ENCODE peak calls at places on chromosomes 7 and 10, in six cellular contexts. S is H9, K is IMR-90, U is neuronal stem cell, A is H1, I is trophoblast cell. Q is an unnamed sample. For H3K9me3, the result is how much of the 10 kb centered on the place peaks cover.

GRCh38 chr7:92354214-92354613 is 93.1 kb upstream of the GATAD1 start:
- DNase-seq in S (no peak), K (no peak), U (no peak), A (no peak), I (no peak), Q (no peak)

GRCh38 chr10:62492012-62492869 is 118.1 kb downstream of the ZNF365 start:
- DNase-seq in S (no peak), K (peak), U (peak), A (no peak), I (peak), Q (peak)

GRCh38 chr7:155153676-155154075 is 83.6 kb downstream of the HTR5A start:
- DNase-seq in S (no peak), K (no peak), U (no peak), A (no peak), I (no peak), Q (no peak)

GRCh38 chr7:121202125-121202524 is 126.7 kb upstream of the WNT16 start:
- DNase-seq in S (no peak), K (no peak), U (no peak), A (no peak), I (no peak), Q (no peak)

GRCh38 chr10:123854498-123854897 is 37.1 kb downstream of the CPXM2 start:
- DNase-seq in S (no peak), K (no peak), U (no peak), A (no peak), I (no peak), Q (no peak)

GRCh38 chr7:45506059-45506458 is 68.1 kb upstream of the ADCY1 start:
- DNase-seq in S (no peak), K (no peak), U (no peak), A (no peak), I (no peak), Q (no peak)

GRCh38 chr7:7117935-7118586 is 64.3 kb upstream of the C1GALT1 start:
- DNase-seq in S (no peak), K (no peak), U (no peak), A (no peak), I (no peak), Q (no peak)

GRCh38 chr7:1344981-1345701 is 112.5 kb downstream of the UNCX start:
- DNase-seq in S (no peak), K (no peak), U (no peak), A (no peak), I (no peak), Q (no peak)

GRCh38 chr10:132417957-132418441 is 21.0 kb downstream of the PWWP2B start:
- DNase-seq in S (no peak), K (no peak), U (no peak), A (no peak), I (peak), Q (no peak)

GRCh38 chr7:22351329-22351692 is 5.6 kb downstream of the RAPGEF5 start:
- DNase-seq in S (no peak), K (no peak), U (no peak), A (no peak), I (peak), Q (no peak)

GRCh38 chr10:58241346-58241745 is 26.3 kb downstream of the IPMK start:
- DNase-seq in S (no peak), K (peak), U (no peak), A (no peak), I (no peak), Q (no peak)

GRCh38 chr10:131086094-131086493 is 225.4 kb downstream of the TCERG1L start:
- DNase-seq in S (no peak), K (no peak), U (no peak), A (no peak), I (no peak), Q (no peak)

GRCh38 chr7:64515781-64516180 is 47.1 kb downstream of the ZNF680 start:
- DNase-seq in S (no peak), K (no peak), U (no peak), A (no peak), I (no peak), Q (no peak)
- H3K9me3 ChIP-seq in S (under half), K (under half), U (half or more), A (under half), I (under half), Q (half or more)

GRCh38 chr10:28674782-28675181 is 2.5 kb upstream of the BAMBI start:
- DNase-seq in S (no peak), K (no peak), U (no peak), A (no peak), I (no peak), Q (no peak)
- H3K18ac ChIP-seq in S (no peak), K (no peak), U (no peak), A (no peak), I (no peak), Q (no peak)

GRCh38 chr7:132081686-132082085 is 494.6 kb downstream of the PLXNA4 start:
- DNase-seq in S (no peak), K (no peak), U (no peak), A (no peak), I (no peak), Q (no peak)

GRCh38 chr7:132080967-132081668 is 495.2 kb downstream of the PLXNA4 start:
- DNase-seq in S (no peak), K (peak), U (no peak), A (no peak), I (no peak), Q (no peak)

GRCh38 chr7:132083126-132084123 is 492.8 kb downstream of the PLXNA4 start:
- DNase-seq in S (no peak), K (no peak), U (no peak), A (no peak), I (no peak), Q (no peak)

GRCh38 chr7:132087421-132087820 is 488.8 kb downstream of the PLXNA4 start:
- DNase-seq in S (no peak), K (no peak), U (no peak), A (no peak), I (no peak), Q (no peak)

GRCh38 chr7:132084776-132085388 is 491.4 kb downstream of the PLXNA4 start:
- DNase-seq in S (peak), K (peak), U (no peak), A (no peak), I (no peak), Q (no peak)
- H3K9me3 ChIP-seq in S (under half), K (under half), U (under half), A (under half), I (under half), Q (under half)

GRCh38 chr7:18496336-18496700 is 769 bp downstream of the HDAC9 start:
- DNase-seq in S (no peak), K (no peak), U (no peak), A (no peak), I (no peak), Q (peak)
- H3K18ac ChIP-seq in S (peak), K (no peak), U (no peak), A (peak), I (no peak), Q (peak)

GRCh38 chr7:157475095-157475494 is 138.3 kb downstream of the DNAJB6 start:
- DNase-seq in S (peak), K (no peak), U (no peak), A (no peak), I (no peak), Q (no peak)
- H3K9me3 ChIP-seq in S (under half), K (under half), U (under half), A (under half), I (under half), Q (under half)

GRCh38 chr10:121774404-121774803 is 153.4 kb downstream of the ATE1 start:
- DNase-seq in S (no peak), K (peak), U (no peak), A (no peak), I (peak), Q (peak)

GRCh38 chr10:121772406-121772805 is 155.4 kb downstream of the ATE1 start:
- DNase-seq in S (no peak), K (no peak), U (no peak), A (no peak), I (no peak), Q (no peak)

GRCh38 chr10:121772890-121773289 is 154.9 kb downstream of the ATE1 start:
- DNase-seq in S (no peak), K (peak), U (no peak), A (no peak), I (peak), Q (peak)

GRCh38 chr10:121774813-121775212 is 153.0 kb downstream of the ATE1 start:
- DNase-seq in S (no peak), K (peak), U (no peak), A (no peak), I (no peak), Q (peak)

GRCh38 chr10:121771957-121772356 is 155.9 kb downstream of the ATE1 start:
- DNase-seq in S (no peak), K (no peak), U (no peak), A (no peak), I (no peak), Q (no peak)
- H3K18ac ChIP-seq in S (no peak), K (no peak), U (no peak), A (no peak), I (no peak), Q (no peak)

GRCh38 chr10:121213436-121213835 is 362.3 kb downstream of the WDR11 start:
- DNase-seq in S (no peak), K (no peak), U (no peak), A (no peak), I (no peak), Q (no peak)
- H3K9me3 ChIP-seq in S (under half), K (under half), U (under half), A (under half), I (under half), Q (under half)

GRCh38 chr10:13392701-13393100 is 44.6 kb upstream of the SEPHS1 start:
- DNase-seq in S (no peak), K (no peak), U (no peak), A (no peak), I (no peak), Q (no peak)
- H3K18ac ChIP-seq in S (no peak), K (no peak), U (no peak), A (no peak), I (no peak), Q (no peak)

GRCh38 chr7:269721-270120 is 20.2 kb upstream of the FOXL3 start:
- DNase-seq in S (no peak), K (no peak), U (no peak), A (no peak), I (no peak), Q (no peak)
- H3K9me3 ChIP-seq in S (under half), K (under half), U (under half), A (half or more), I (under half), Q (under half)

GRCh38 chr7:143408247-143408685 is 390 bp downstream of the EPHA1 start:
- DNase-seq in S (no peak), K (no peak), U (no peak), A (no peak), I (no peak), Q (no peak)

GRCh38 chr7:143405671-143406352 is 2.8 kb downstream of the EPHA1 start:
- DNase-seq in S (peak), K (no peak), U (no peak), A (peak), I (no peak), Q (no peak)

GRCh38 chr7:143408686-143409551 is at the start of gene EPHA1:
- DNase-seq in S (peak), K (no peak), U (no peak), A (peak), I (peak), Q (no peak)

GRCh38 chr7:143407296-143408246 is 1.1 kb downstream of the EPHA1 start:
- DNase-seq in S (no peak), K (no peak), U (no peak), A (no peak), I (no peak), Q (no peak)

DNA sequence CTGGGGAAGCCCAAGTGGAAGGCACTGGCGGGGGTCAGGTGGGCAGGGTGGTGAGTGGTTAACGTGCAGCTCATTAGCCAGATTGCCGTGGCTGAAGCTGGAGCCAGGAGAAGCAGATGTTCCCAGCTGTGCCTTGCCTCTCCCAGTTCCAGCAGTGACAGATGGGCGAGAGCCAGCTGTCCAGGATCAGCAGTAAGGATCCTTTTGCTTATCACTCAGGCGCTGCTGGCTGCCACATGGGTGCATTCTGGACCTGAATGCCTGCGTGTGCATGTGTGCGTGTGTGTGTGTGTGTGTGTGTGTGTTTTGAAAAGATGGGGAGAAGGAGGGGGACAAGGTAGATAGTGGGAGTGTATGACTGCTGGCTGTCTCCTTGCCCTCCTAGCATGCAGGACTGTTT is 3.5 kb downstream of the EPHA1 start:
- DNase-seq in S (no peak), K (peak), U (no peak), A (no peak), I (no peak), Q (peak)
- H3K18ac ChIP-seq in S (no peak), K (no peak), U (no peak), A (peak), I (no peak), Q (no peak)

Q was measured in mesenchymal stem cell.